ENCODE peak calls at places on chromosomes 1 and 21, in ten cellular contexts. Y is mucosa of descending colon; U is AG10803; E is HepG2; R is kidney epithelial cell; Z is CD8-positive, alpha-beta T cell; A is IMR-90; T is A549; S is astrocyte of the cerebellum; L is cardiac muscle cell. W is an unnamed sample.

GRCh38 chr1:203690730-203691129 is 64.1 kb downstream of the ATP2B4 start:
- DNase-seq in Y (no peak), U (peak), E (no peak), R (no peak), Z (no peak), A (no peak), T (no peak), S (no peak), L (no peak), W (no peak)

GRCh38 chr21:41932191-41932575 is 21.6 kb downstream of the C2CD2 start:
- DNase-seq in Y (no peak), U (peak), E (no peak), R (peak), Z (no peak), A (peak), T (peak), S (peak), L (no peak), W (peak)

GRCh38 chr1:17023103-17023502 is 11.4 kb upstream of the ATP13A2 start:
- DNase-seq in Y (no peak), U (no peak), E (no peak), R (no peak), Z (no peak), A (no peak), T (no peak), S (no peak), L (no peak), W (no peak)

GRCh38 chr1:54610048-54610447 is 13.3 kb downstream of the FAM151A start:
- DNase-seq in Y (peak), U (no peak), E (no peak), R (no peak), Z (no peak), A (peak), T (no peak), S (no peak), L (no peak), W (no peak)

GRCh38 chr1:52345252-52345651 is 20.8 kb downstream of the CC2D1B start:
- DNase-seq in Y (no peak), U (no peak), E (no peak), R (no peak), Z (no peak), A (no peak), T (no peak), S (no peak), L (no peak), W (no peak)

GRCh38 chr1:34149501-34149900 is 15.5 kb downstream of the CSMD2 start:
- DNase-seq in Y (no peak), U (no peak), E (no peak), R (no peak), Z (no peak), A (no peak), T (no peak), S (no peak), L (peak), W (no peak)

GRCh38 chr21:34845521-34846213 is 176.9 kb downstream of the CLIC6 start:
- DNase-seq in Y (peak), U (no peak), E (no peak), R (peak), Z (no peak), A (peak), T (no peak), S (peak), L (no peak), W (no peak)

GRCh38 chr1:160981584-160982411 is 27.2 kb upstream of the ITLN2 start:
- DNase-seq in Y (no peak), U (no peak), E (no peak), R (no peak), Z (peak), A (no peak), T (no peak), S (no peak), L (no peak), W (no peak)

GRCh38 chr21:45644041-45644906 is 749 bp downstream of the PCBP3 start:
- DNase-seq in Y (peak), U (no peak), E (no peak), R (no peak), Z (no peak), A (no peak), T (no peak), S (no peak), L (no peak), W (no peak)

GRCh38 chr21:46567348-46567747 is 37.5 kb downstream of the S100B start:
- DNase-seq in Y (no peak), U (no peak), E (no peak), R (no peak), Z (no peak), A (no peak), T (no peak), S (no peak), L (no peak), W (no peak)

GRCh38 chr1:223609961-223610360 is 55.5 kb downstream of the CAPN8 start:
- DNase-seq in Y (no peak), U (no peak), E (no peak), R (no peak), Z (no peak), A (no peak), T (no peak), S (no peak), L (no peak), W (no peak)

GRCh38 chr1:8598060-8598724 is 219.2 kb downstream of the RERE start:
- DNase-seq in Y (no peak), U (peak), E (peak), R (no peak), Z (no peak), A (peak), T (peak), S (peak), L (peak), W (no peak)

GRCh38 chr1:230145505-230145899 is 78.5 kb downstream of the GALNT2 start:
- DNase-seq in Y (no peak), U (no peak), E (no peak), R (no peak), Z (peak), A (no peak), T (no peak), S (no peak), L (no peak), W (no peak)

GRCh38 chr1:171663854-171664550 is 11.5 kb upstream of the MYOC start:
- DNase-seq in Y (no peak), U (peak), E (no peak), R (no peak), Z (no peak), A (no peak), T (no peak), S (no peak), L (no peak), W (no peak)

GRCh38 chr1:245742891-245743290 is 588.1 kb downstream of the KIF26B start:
- DNase-seq in Y (no peak), U (peak), E (no peak), R (peak), Z (no peak), A (no peak), T (no peak), S (peak), L (no peak), W (peak)

GRCh38 chr1:52602328-52603300 is at the start of gene GPX7:
- DNase-seq in Y (peak), U (peak), E (no peak), R (no peak), Z (peak), A (peak), T (no peak), S (no peak), L (peak), W (peak)

GRCh38 chr1:15296602-15297321 is 49.7 kb downstream of the FHAD1 start:
- DNase-seq in Y (no peak), U (no peak), E (no peak), R (no peak), Z (no peak), A (peak), T (peak), S (no peak), L (no peak), W (no peak)

GRCh38 chr1:227127891-227128290 is 187.8 kb downstream of the COQ8A start:
- DNase-seq in Y (no peak), U (no peak), E (no peak), R (no peak), Z (no peak), A (no peak), T (no peak), S (no peak), L (no peak), W (no peak)

GRCh38 chr1:180151508-180151907 is 3.2 kb upstream of the QSOX1 start:
- DNase-seq in Y (no peak), U (peak), E (no peak), R (no peak), Z (no peak), A (peak), T (peak), S (peak), L (no peak), W (peak)

GRCh38 chr1:156957634-156958033 is 37.2 kb downstream of the LRRC71 start:
- DNase-seq in Y (no peak), U (no peak), E (no peak), R (peak), Z (no peak), A (no peak), T (no peak), S (no peak), L (no peak), W (no peak)

DNA sequence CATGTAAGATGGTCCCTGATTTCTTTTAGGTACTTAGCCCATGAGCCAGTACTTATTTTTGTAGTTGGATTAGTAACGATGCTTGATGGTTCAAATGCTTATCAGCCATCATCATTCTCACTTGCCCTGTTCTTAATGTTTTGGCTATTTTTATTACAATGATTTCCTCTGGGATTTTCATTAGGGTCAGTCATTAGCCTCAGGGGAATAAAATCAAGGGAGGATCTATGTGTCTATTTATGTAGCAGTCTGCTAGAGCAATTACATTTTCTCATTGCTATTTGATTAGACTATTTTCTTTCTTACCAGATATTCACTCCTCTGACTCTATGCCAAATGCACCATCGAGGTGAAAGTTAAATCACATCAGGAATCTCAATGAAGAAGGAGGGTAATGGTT is 10.9 kb upstream of the CCT8 start:
- DNase-seq in Y (no peak), U (no peak), E (no peak), R (no peak), Z (no peak), A (no peak), T (no peak), S (no peak), L (no peak), W (no peak)
- TF ChIP-seq CTCF in Y (no peak), U (no peak), E (no peak), R (no peak), Z (no peak), A (no peak), T (no peak), S (no peak), L (no peak), W (no peak)

DNA sequence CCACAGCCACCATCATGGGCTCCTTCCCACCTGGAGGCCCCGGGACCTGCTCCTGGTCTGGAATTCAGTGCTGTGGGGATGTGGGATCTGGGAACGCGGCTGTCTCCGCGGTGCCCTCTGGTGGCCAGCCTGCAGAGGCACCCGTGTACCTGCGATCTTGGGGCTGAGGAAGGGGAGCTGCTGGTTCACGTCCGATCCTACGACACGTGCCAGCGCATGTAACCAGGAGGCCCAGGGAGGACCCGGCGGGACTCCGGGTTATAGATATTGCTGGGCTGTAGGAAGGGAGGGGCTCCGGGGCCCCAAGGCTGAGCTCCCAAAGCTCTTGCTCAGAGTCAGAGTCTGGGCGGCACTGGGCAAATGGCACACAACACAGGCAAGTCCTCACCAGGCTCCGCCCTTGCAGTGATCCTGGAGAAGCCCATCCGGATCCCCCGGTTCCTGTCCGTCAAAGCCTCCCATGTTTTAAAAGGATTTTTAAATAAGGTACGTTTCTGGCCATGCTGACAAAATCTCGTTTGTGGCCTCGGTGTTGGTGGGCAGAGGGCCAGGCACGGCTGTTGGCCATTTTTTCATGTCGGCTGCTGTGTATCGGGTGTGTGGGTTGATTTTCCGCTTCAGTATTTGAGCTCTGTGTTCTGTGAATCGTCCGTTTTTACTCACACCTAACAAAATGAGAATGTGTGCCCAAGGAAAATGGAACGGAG is 20.1 kb downstream of the FAAP20 start:
- DNase-seq in Y (peak), U (peak), E (peak), R (no peak), Z (peak), A (peak), T (peak), S (peak), L (peak), W (peak)
- H3K4me3 ChIP-seq in Y (no peak), U (peak), E (no peak), R (no peak), Z (no peak), A (no peak), T (no peak), S (peak), L (no peak), W (peak)

GRCh38 chr1:89548486-89548857 is 23.8 kb downstream of the LRRC8B start:
- DNase-seq in Y (no peak), U (no peak), E (no peak), R (no peak), Z (no peak), A (no peak), T (no peak), S (no peak), L (no peak), W (no peak)
- TF ChIP-seq CTCF in Y (no peak), U (no peak), E (no peak), R (no peak), Z (no peak), A (no peak), T (no peak), S (no peak), L (no peak), W (no peak)

DNA sequence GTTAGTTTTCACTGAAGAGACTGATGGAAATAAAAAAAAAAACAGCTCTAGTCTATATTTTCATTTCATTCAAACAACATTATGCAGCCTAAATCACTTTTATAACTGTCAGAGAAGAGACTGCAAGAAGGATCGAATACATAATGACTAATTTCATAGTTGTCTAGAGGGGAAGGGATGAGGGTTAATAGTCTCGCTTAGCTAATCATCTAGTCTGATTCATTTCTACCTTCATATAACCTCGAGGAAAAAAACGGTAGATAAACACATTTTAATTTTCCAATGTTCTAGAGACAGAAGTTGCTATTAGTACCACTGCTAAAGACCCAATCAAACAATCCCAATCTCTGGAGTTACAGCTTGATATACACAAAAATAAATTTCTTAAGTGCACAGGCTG is 3.5 kb downstream of the FUBP1 start:
- DNase-seq in Y (no peak), U (peak), E (no peak), R (no peak), Z (no peak), A (peak), T (no peak), S (no peak), L (no peak), W (no peak)
- H3K4me3 ChIP-seq in Y (no peak), U (peak), E (peak), R (no peak), Z (peak), A (peak), T (peak), S (peak), L (peak), W (no peak)